ENCODE peak calls at places on chromosomes 6 and 20, in six cellular contexts. N is adrenal gland, B is ovary, Y is transverse colon, G is PC-3, L is pancreas. W is an unnamed sample.

GRCh38 chr6:105484238-105485161 is 81.6 kb upstream of the PREP start:
- DNase-seq in N (no peak), B (no peak), Y (no peak), G (peak; percentile 79), L (no peak), W (peak; percentile 52)

GRCh38 chr6:46437671-46438221 is 53.5 kb downstream of the RCAN2 start:
- DNase-seq in N (no peak), B (no peak), Y (no peak), G (no peak), L (no peak), W (no peak)

GRCh38 chr6:14177413-14178082 is 60.0 kb downstream of the CD83 start:
- DNase-seq in N (no peak), B (no peak), Y (no peak), G (no peak), L (no peak), W (no peak)

GRCh38 chr6:154382707-154383106 is 26.1 kb upstream of the IPCEF1 start:
- DNase-seq in N (no peak), B (no peak), Y (no peak), G (peak; percentile 41), L (no peak), W (no peak)

GRCh38 chr6:130211697-130212096 is 11.1 kb downstream of the SAMD3 start:
- DNase-seq in N (no peak), B (no peak), Y (no peak), G (no peak), L (no peak), W (no peak)

GRCh38 chr20:49505518-49505917 is 23.1 kb upstream of the KCNB1 start:
- DNase-seq in N (peak; percentile 45), B (no peak), Y (no peak), G (no peak), L (no peak), W (no peak)

GRCh38 chr6:67888886-67889681 is 746.0 kb upstream of the ADGRB3 start:
- DNase-seq in N (no peak), B (no peak), Y (no peak), G (no peak), L (no peak), W (no peak)

GRCh38 chr20:45350217-45350616 is 2.0 kb upstream of the SDC4 start:
- DNase-seq in N (no peak), B (no peak), Y (no peak), G (no peak), L (no peak), W (no peak)

GRCh38 chr6:54515713-54516112 is 207.5 kb downstream of the TINAG start:
- DNase-seq in N (no peak), B (no peak), Y (no peak), G (peak; percentile 46), L (no peak), W (no peak)

GRCh38 chr20:9458075-9458818 is 56.1 kb upstream of the LAMP5 start:
- DNase-seq in N (peak; percentile 30), B (no peak), Y (no peak), G (peak; percentile 61), L (no peak), W (no peak)

GRCh38 chr6:151803743-151804142 is 3.7 kb upstream of the ESR1 start:
- DNase-seq in N (no peak), B (no peak), Y (no peak), G (peak; percentile 48), L (no peak), W (no peak)

GRCh38 chr6:6565488-6565887 is 23.0 kb upstream of the LY86 start:
- DNase-seq in N (peak; percentile 71), B (no peak), Y (no peak), G (no peak), L (no peak), W (no peak)

GRCh38 chr20:56160956-56161355 is 87.6 kb upstream of the MC3R start:
- DNase-seq in N (no peak), B (no peak), Y (no peak), G (no peak), L (no peak), W (no peak)

GRCh38 chr20:56158489-56158888 is 90.0 kb upstream of the MC3R start:
- DNase-seq in N (no peak), B (no peak), Y (no peak), G (no peak), L (no peak), W (no peak)

GRCh38 chr20:56151834-56152233 is 96.7 kb upstream of the MC3R start:
- DNase-seq in N (no peak), B (no peak), Y (no peak), G (no peak), L (no peak), W (no peak)

GRCh38 chr20:56155625-56156024 is 92.9 kb upstream of the MC3R start:
- DNase-seq in N (no peak), B (no peak), Y (no peak), G (no peak), L (no peak), W (no peak)

DNA sequence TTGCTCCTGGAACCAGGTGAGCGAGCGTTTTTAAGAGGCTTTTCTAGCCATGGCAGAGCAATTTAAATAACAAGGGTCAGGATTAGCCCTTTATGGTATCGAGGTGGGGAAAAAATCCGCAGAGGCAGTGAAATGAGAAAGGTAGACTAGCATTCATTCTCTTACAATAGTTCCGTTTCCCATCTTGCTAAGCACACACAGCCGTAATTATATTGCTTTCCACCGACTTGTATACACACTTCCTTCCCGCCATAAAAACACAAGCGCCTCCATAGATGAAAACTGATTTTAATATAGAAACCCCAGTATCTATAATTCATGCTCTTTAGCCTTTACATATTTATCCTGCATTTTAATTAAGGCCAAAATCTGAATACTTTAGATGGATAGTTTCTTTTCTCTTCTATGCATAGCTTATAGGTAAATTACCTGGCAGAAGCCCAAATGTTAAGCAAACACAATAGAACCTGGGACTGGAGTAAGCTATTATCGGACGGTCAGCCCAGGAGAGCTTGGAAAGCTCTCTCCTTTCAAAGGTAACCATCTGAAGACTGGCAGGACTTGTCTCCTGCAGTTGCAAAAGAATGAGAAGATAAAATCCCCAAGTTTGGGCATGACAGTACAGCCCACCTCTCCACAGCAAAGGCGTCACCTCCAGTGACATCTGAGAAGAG is 90.9 kb upstream of the MC3R start:
- DNase-seq in N (no peak), B (no peak), Y (no peak), G (no peak), L (no peak), W (no peak)
- H3K9me3 ChIP-seq in N (no peaks in the 10 kb centered on the region), B (no peaks in the 10 kb centered on the region), Y (no peaks in the 10 kb centered on the region), G (no peaks in the 10 kb centered on the region), L (no peaks in the 10 kb centered on the region), W (no peaks in the 10 kb centered on the region)

GRCh38 chr6:139721924-139722323 is 347.5 kb upstream of the CITED2 start:
- DNase-seq in N (no peak), B (no peak), Y (no peak), G (no peak), L (no peak), W (no peak)
- H3K9me3 ChIP-seq in N (no peaks in the 10 kb centered on the region), B (no peaks in the 10 kb centered on the region), Y (no peaks in the 10 kb centered on the region), G (no peaks in the 10 kb centered on the region), L (no peaks in the 10 kb centered on the region), W (no peaks in the 10 kb centered on the region)

GRCh38 chr6:168732676-168733075 is 291.7 kb downstream of the SMOC2 start:
- DNase-seq in N (no peak), B (no peak), Y (no peak), G (no peak), L (no peak), W (no peak)
- H3K9me3 ChIP-seq in N (no peaks in the 10 kb centered on the region), B (no peaks in the 10 kb centered on the region), Y (no peaks in the 10 kb centered on the region), G (no peaks in the 10 kb centered on the region), L (no peaks in the 10 kb centered on the region), W (no peaks in the 10 kb centered on the region)

GRCh38 chr6:169975701-169976100 is 224.3 kb downstream of the ERMARD start:
- DNase-seq in N (no peak), B (peak; percentile 5), Y (no peak), G (no peak), L (no peak), W (no peak)

GRCh38 chr6:169976301-169977081 is 225.1 kb downstream of the ERMARD start:
- DNase-seq in N (no peak), B (peak; percentile 2), Y (no peak), G (peak; percentile 48), L (no peak), W (no peak)

GRCh38 chr6:169972736-169973135 is 221.3 kb downstream of the ERMARD start:
- DNase-seq in N (no peak), B (peak; percentile 5), Y (no peak), G (no peak), L (no peak), W (no peak)

GRCh38 chr6:169975286-169975685 is 223.9 kb downstream of the ERMARD start:
- DNase-seq in N (no peak), B (no peak), Y (peak; percentile 5), G (no peak), L (no peak), W (no peak)

GRCh38 chr6:169974663-169975062 is 223.2 kb downstream of the ERMARD start:
- DNase-seq in N (no peak), B (peak; percentile 8), Y (no peak), G (no peak), L (no peak), W (no peak)
- H3K9me3 ChIP-seq in N (no peaks in the 10 kb centered on the region), B (no peaks in the 10 kb centered on the region), Y (no peaks in the 10 kb centered on the region), G (no peaks in the 10 kb centered on the region), L (no peaks in the 10 kb centered on the region), W (no peaks in the 10 kb centered on the region)

DNA sequence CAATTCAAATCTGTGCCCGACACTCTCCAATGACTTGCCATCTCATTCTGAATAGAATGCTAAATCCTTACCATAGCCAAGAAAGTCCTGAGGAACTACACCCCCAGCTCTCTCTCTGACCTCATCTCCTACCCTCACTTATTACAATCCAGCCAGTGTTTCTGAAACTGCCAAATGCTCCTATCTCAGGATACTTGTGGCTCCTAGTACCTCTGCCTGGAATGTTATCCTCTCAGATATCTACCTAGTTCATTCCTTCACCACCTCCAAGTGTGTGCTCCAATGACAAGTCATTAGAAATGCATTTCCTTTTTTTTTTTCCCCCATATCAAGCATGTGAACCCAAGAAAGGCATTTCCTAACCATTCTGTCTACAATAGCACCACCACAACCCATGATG is 24.4 kb downstream of the ZNF184 start:
- DNase-seq in N (no peak), B (no peak), Y (no peak), G (no peak), L (no peak), W (no peak)
- H3K9me3 ChIP-seq in N (no peaks in the 10 kb centered on the region), B (no peaks in the 10 kb centered on the region), Y (peaks cover 65% of the 10 kb centered on the region), G (peaks cover 63% of the 10 kb centered on the region), L (peaks cover 17% of the 10 kb centered on the region), W (peaks cover 81% of the 10 kb centered on the region)

DNA sequence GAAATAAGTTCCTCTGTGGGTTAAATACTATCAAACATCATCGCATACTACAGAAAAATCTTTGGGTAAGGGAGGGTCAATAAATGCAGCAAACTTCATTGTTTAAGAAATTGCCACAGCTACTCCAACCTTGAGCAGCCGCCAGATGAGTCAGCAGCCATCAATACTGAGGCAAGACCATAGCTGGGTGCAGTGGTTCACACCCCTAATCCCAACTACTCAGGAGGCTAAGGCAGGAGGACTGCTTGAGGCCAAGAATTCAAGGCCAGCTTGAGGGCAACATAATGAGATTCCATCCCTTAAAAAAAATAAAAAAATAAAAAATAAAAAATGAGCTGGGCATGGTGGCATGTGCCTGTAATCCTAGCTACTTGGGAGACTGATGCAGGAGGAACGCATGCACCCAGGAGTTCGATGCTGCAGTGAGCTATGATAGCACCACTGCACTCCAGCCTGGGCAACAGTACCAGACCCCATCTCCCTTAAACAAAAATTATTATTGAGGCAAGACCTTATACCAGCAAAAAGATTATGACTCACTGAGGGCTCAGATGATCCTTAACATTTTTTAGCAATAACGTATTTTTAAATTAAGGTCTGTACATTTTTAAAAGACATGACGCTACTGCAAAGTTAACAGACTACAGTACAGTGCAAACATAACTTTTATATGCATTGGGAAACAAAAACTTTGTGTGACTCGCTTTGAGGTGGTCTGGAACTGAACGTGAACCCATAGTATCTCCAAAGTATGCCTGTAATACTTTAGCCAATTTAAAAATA is 8.8 kb downstream of the SRPK1 start:
- DNase-seq in N (peak; percentile 19), B (no peak), Y (no peak), G (peak; percentile 67), L (no peak), W (no peak)
- H3K9me3 ChIP-seq in N (no peaks in the 10 kb centered on the region), B (no peaks in the 10 kb centered on the region), Y (peaks cover 3% of the 10 kb centered on the region), G (no peaks in the 10 kb centered on the region), L (no peaks in the 10 kb centered on the region), W (peaks cover 17% of the 10 kb centered on the region)

GRCh38 chr6:21941926-21942325 is 348.4 kb downstream of the SOX4 start:
- DNase-seq in N (no peak), B (no peak), Y (no peak), G (no peak), L (no peak), W (no peak)
- H3K9me3 ChIP-seq in N (no peaks in the 10 kb centered on the region), B (no peaks in the 10 kb centered on the region), Y (no peaks in the 10 kb centered on the region), G (no peaks in the 10 kb centered on the region), L (no peaks in the 10 kb centered on the region), W (peaks cover 2% of the 10 kb centered on the region)

W was measured in CD4-positive, CD25-positive, alpha-beta regulatory T cell.